ENCODE peak calls at places on chromosomes 3 and 15, in five cellular contexts. T, N, V, D and U are unnamed samples.

GRCh38 chr3:155225417-155225816 is 68.1 kb downstream of the STRIT1 start:
- DNase-seq in N (no peak), T (no peak), V (no peak), D (no peak), U (no peak)

GRCh38 chr3:143000525-143000924 is 845 bp upstream of the U2SURP start:
- DNase-seq in N (peak; percentile 68), V (no peak), D (peak; percentile 26), T (no peak), U (no peak)

GRCh38 chr3:63967675-63968611 is 55.4 kb downstream of the PSMD6 start:
- DNase-seq in T (peak; percentile 34), V (peak; percentile 53), N (peak; percentile 65), D (peak; percentile 13), U (no peak)

GRCh38 chr3:128427872-128428822 is 38.5 kb downstream of the DNAJB8 start:
- DNase-seq in V (no peak), N (no peak), D (peak; percentile 52), T (no peak), U (no peak)

GRCh38 chr3:130725746-130726145 is 20.9 kb downstream of the PIK3R4 start:
- DNase-seq in V (no peak), N (no peak), T (no peak), D (no peak), U (no peak)

GRCh38 chr3:195187609-195188529 is 83.1 kb downstream of the XXYLT1 start:
- DNase-seq in N (no peak), V (no peak), D (no peak), T (no peak), U (no peak)

GRCh38 chr3:45557471-45557870 is 37.1 kb upstream of the LIMD1 start:
- DNase-seq in D (no peak), N (no peak), T (no peak), V (no peak), U (no peak)

GRCh38 chr15:77869021-77869895 is 208.3 kb downstream of the TBC1D2B start:
- DNase-seq in N (peak; percentile 41), V (no peak), T (no peak), D (no peak), U (no peak)

GRCh38 chr15:46955576-46955975 is 761.7 kb upstream of the SEMA6D start:
- DNase-seq in N (no peak), T (no peak), V (no peak), D (no peak), U (no peak)